ENCODE peak calls at places on chromosomes 4 and X, in seven cellular contexts. C, S, N, I, W, H and D are unnamed samples.

GRCh38 chrX:48683411-48683982 is at the start of gene WAS:
- DNase-seq in I (no peak), W (no peak), C (no peak), S (no peak), N (no peak), H (no peak), D (peak)

GRCh38 chr4:72525938-72526337 is 43.1 kb downstream of the ADAMTS3 start:
- DNase-seq in C (no peak), H (no peak), I (no peak), W (no peak), S (no peak), N (peak), D (no peak)

GRCh38 chr4:109302366-109303140 is at the start of gene COL25A1:
- DNase-seq in N (peak), S (no peak), I (peak), H (peak), W (no peak), C (peak), D (peak)

GRCh38 chr4:184668511-184669114 is 19.1 kb downstream of the PRIMPOL start:
- DNase-seq in H (no peak), N (no peak), C (no peak), I (no peak), W (no peak), S (no peak), D (peak)

GRCh38 chrX:16213970-16214369 is 46.7 kb downstream of the MAGEB17 start:
- DNase-seq in W (no peak), N (no peak), C (no peak), I (no peak), S (no peak), H (no peak), D (no peak)

GRCh38 chr4:5066101-5066500 is 14.8 kb downstream of the STK32B start:
- DNase-seq in I (no peak), S (no peak), H (no peak), C (no peak), W (no peak), N (no peak), D (no peak)

GRCh38 chr4:4436244-4436823 is 49.4 kb downstream of the NSG1 start:
- DNase-seq in H (no peak), W (no peak), S (no peak), I (no peak), N (no peak), C (no peak), D (no peak)

GRCh38 chrX:131262738-131263679 is 26.1 kb downstream of the IGSF1 start:
- DNase-seq in C (peak), S (peak), H (no peak), I (no peak), W (peak), N (no peak), D (peak)

GRCh38 chrX:56947695-56948094 is 47.6 kb downstream of the SPIN3 start:
- DNase-seq in S (no peak), N (no peak), H (no peak), C (no peak), I (no peak), W (peak), D (no peak)

GRCh38 chrX:151711787-151712186 is 4.0 kb upstream of the FATE1 start:
- DNase-seq in S (peak), W (no peak), I (no peak), N (no peak), C (no peak), H (no peak), D (no peak)

GRCh38 chrX:10949541-10949940 is 161.6 kb upstream of the HCCS start:
- DNase-seq in C (no peak), W (no peak), N (no peak), S (no peak), I (no peak), H (no peak), D (no peak)

GRCh38 chrX:154402622-154403127 is 4.5 kb downstream of the RPL10 start:
- DNase-seq in S (no peak), N (no peak), I (no peak), C (no peak), H (no peak), W (no peak), D (no peak)

GRCh38 chr4:15349426-15349825 is 78.4 kb upstream of the C1QTNF7 start:
- DNase-seq in N (no peak), W (no peak), S (no peak), I (no peak), C (no peak), H (no peak), D (peak)

GRCh38 chr4:187606581-187606980 is 389.0 kb upstream of the ZFP42 start:
- DNase-seq in N (no peak), H (no peak), W (no peak), I (no peak), S (no peak), C (peak), D (peak)

GRCh38 chr4:2045518-2045951 is 13.6 kb upstream of the NAT8L start:
- DNase-seq in H (peak), N (no peak), C (no peak), I (peak), S (no peak), W (peak), D (no peak)

GRCh38 chr4:2402053-2402452 is 16.4 kb downstream of the ZFYVE28 start:
- DNase-seq in S (peak), C (peak), I (peak), H (no peak), N (peak), W (peak), D (no peak)

GRCh38 chrX:129739591-129739990 is 812 bp downstream of the XPNPEP2 start:
- DNase-seq in W (peak), S (no peak), H (no peak), I (no peak), C (no peak), N (no peak), D (no peak)

GRCh38 chrX:116499780-116500179 is 37.0 kb upstream of the CT83 start:
- DNase-seq in N (no peak), I (no peak), S (no peak), W (peak), H (no peak), C (no peak), D (no peak)

GRCh38 chr4:184235526-184235925 is 17.9 kb upstream of the ENPP6 start:
- DNase-seq in H (no peak), N (no peak), S (no peak), C (no peak), I (no peak), W (no peak), D (no peak)

GRCh38 chrX:45351478-45351877 is 150.8 kb upstream of the DIPK2B start:
- DNase-seq in N (no peak), C (no peak), I (no peak), S (no peak), W (no peak), H (no peak), D (no peak)

GRCh38 chrX:46262299-46262698 is 282.9 kb downstream of the ZNF674 start:
- DNase-seq in C (no peak), H (no peak), I (no peak), N (no peak), W (peak), S (no peak), D (no peak)

GRCh38 chr4:101155859-101156430 is 191.4 kb downstream of the PPP3CA start:
- DNase-seq in I (no peak), H (no peak), C (no peak), N (no peak), S (no peak), W (no peak), D (peak)

GRCh38 chr4:100420571-100420970 is 97.3 kb downstream of the EMCN start:
- DNase-seq in I (no peak), W (no peak), C (no peak), H (no peak), S (no peak), N (no peak), D (no peak)

GRCh38 chr4:168509786-168510185 is 12.9 kb downstream of the PALLD start:
- DNase-seq in C (no peak), W (no peak), I (no peak), N (no peak), H (no peak), S (no peak), D (no peak)

GRCh38 chr4:142353149-142353738 is 492.9 kb downstream of the INPP4B start:
- DNase-seq in I (no peak), C (no peak), H (no peak), W (peak), N (no peak), S (peak), D (peak)

GRCh38 chrX:48957477-48957826 is at the start of gene OTUD5:
- DNase-seq in S (no peak), H (no peak), I (no peak), C (no peak), W (no peak), N (peak), D (peak)

GRCh38 chr4:169270810-169271691 is at the start of gene SH3RF1:
- DNase-seq in C (peak), I (peak), H (peak), S (no peak), N (peak), W (peak), D (peak)

GRCh38 chr4:149987330-149987751 is 90.9 kb upstream of the DCLK2 start:
- DNase-seq in C (no peak), N (no peak), W (no peak), H (no peak), I (no peak), S (no peak), D (no peak)

GRCh38 chr4:79852305-79852730 is 220.7 kb downstream of the ANTXR2 start:
- DNase-seq in H (no peak), N (peak), S (no peak), I (no peak), W (no peak), C (peak), D (no peak)

GRCh38 chrX:1093586-1094538 is 118.6 kb downstream of the CRLF2 start:
- DNase-seq in S (no peak), I (peak), C (no peak), W (no peak), N (no peak), H (no peak), D (no peak)

GRCh38 chrX:10582945-10583344 is 37.4 kb downstream of the MID1 start:
- DNase-seq in I (no peak), W (no peak), H (no peak), N (no peak), C (no peak), S (no peak), D (no peak)

GRCh38 chrX:24528605-24529004 is 63.5 kb downstream of the PDK3 start:
- DNase-seq in H (no peak), S (no peak), N (no peak), C (no peak), W (no peak), I (no peak), D (peak)

GRCh38 chr4:128583753-128584712 is 225.5 kb upstream of the JADE1 start:
- DNase-seq in N (peak), S (no peak), I (no peak), H (no peak), W (no peak), C (no peak), D (no peak)
- TF ChIP-seq CTCF in N (peak), S (no peak), I (peak), H (no peak), W (no peak), C (no peak), D (no peak)

DNA sequence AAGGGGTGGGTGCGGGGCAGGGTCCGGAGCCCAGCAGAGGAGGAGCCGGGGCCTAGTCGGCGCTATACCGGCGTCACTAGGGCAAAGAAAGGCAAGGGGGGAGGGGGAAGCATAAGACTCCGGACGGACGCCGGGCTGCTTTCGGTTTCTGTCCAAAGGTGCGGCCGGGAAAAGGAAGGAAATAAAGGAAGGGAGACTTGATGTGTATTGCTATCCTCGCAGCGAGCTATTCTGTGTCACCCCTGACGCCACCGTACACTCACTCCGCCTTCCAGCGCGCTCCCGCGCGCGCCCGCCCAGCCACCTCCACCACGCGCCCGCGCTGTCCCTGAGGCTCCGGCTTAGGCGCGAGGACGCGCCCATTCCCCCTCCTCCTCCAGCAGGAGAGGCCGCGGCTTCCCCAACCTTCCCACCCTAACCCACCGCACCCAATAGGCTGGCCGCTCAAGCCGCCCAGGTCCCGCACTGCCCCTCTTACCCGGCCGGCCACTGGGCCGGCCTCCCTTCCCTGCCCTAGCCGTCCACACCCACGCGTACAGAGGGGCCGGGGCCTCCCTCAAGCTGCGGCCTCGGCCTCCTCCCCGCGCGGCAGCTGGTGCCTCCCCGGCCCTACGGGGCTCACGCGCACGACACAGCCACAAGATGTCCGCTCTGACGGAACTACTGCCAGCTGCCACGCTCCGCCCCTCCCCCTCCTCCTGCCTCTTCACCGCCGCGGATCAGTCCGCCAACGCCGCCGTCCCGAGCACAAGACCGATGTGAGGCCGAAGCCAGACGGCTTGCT is at the start of gene UBE2D3:
- DNase-seq in N (peak), I (peak), H (peak), C (peak), W (peak), S (peak), D (peak)
- TF ChIP-seq CTCF in N (peak), I (no peak), H (no peak), C (no peak), W (no peak), S (no peak), D (peak)

GRCh38 chr4:85755285-85755684 is 280.3 kb downstream of the ARHGAP24 start:
- DNase-seq in I (no peak), C (no peak), N (no peak), H (no peak), S (no peak), W (no peak), D (no peak)

GRCh38 chr4:85761803-85762202 is 286.9 kb downstream of the ARHGAP24 start:
- DNase-seq in C (no peak), I (no peak), S (peak), N (no peak), H (no peak), W (no peak), D (no peak)

GRCh38 chr4:85760521-85760920 is 285.6 kb downstream of the ARHGAP24 start:
- DNase-seq in W (no peak), S (no peak), C (no peak), N (no peak), I (no peak), H (no peak), D (no peak)

GRCh38 chr4:85759392-85759791 is 284.4 kb downstream of the ARHGAP24 start:
- DNase-seq in S (no peak), H (no peak), W (no peak), C (no peak), N (no peak), I (no peak), D (no peak)

DNA sequence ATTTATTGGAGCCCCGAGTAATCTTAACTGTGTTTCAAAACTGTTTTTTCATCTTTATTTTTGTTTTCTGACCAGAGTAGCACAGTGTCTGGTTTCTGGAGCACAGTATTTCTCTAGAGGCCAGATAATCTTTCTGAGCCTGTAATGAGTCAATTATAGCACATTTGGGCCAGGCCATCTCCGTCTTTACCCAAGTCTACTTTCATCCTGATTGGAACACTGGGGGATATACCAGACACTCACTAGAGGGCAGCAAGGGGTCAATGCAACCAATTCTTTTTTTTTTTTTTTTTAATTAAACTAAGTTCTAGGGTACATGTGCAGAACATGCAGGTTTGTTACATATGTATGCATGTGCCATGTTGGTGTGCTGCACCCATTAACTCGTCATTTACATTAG is 282.0 kb downstream of the ARHGAP24 start:
- DNase-seq in H (no peak), C (peak), S (no peak), I (no peak), N (no peak), W (no peak), D (peak)
- TF ChIP-seq CTCF in H (peak), C (no peak), S (peak), I (peak), N (peak), W (peak), D (peak)

DNA sequence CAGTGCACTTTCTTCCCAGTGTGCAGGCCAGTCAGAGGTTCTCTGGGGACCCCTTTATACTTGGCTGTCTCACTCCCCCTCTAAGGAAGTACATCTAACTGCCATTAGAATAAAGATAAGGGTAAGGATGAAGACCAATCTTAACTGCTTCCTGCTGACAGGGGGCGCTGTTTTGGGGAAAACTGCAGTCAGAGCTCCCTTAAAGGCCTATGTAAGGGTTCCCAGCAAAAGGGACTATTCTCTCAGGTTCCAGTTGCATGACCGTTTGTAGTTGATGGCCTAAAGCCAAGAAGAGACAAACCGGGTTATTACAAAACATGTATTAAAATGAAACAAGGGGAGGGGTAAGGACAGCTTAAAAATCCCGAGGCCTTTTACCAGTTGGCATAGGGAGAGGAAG is 115.6 kb upstream of the SPIN4 start:
- DNase-seq in I (no peak), N (no peak), W (no peak), S (no peak), H (no peak), C (no peak), D (no peak)
- TF ChIP-seq CTCF in I (no peak), N (no peak), W (peak), S (peak), H (no peak), C (no peak), D (no peak)

GRCh38 chrX:143437439-143437838 is 79.8 kb downstream of the SPANXN3 start:
- DNase-seq in N (no peak), I (no peak), W (no peak), H (no peak), C (no peak), S (no peak), D (peak)
- TF ChIP-seq CTCF in N (peak), I (peak), W (peak), H (peak), C (no peak), S (peak), D (peak)

GRCh38 chr4:159444668-159445067 is 341.8 kb downstream of the RAPGEF2 start:
- DNase-seq in S (no peak), N (no peak), W (no peak), H (no peak), C (no peak), I (no peak), D (no peak)
- TF ChIP-seq CTCF in S (no peak), N (no peak), W (no peak), H (peak), C (no peak), I (no peak), D (no peak)